ENCODE peak calls at places on chromosomes 13 and 19, in eight cellular contexts. I is hepatocyte, F is MM.1S, R is GM23338, Y is HCT116, W is neural progenitor cell, P is PC-3, U is SK-N-SH. S is an unnamed sample.

GRCh38 chr19:36973021-36973843 is 57.1 kb downstream of the ZNF568 start:
- DNase-seq in R (peak; percentile 95), P (no peak), W (no peak), U (peak; percentile 97), F (no peak), I (no peak), Y (no peak), S (no peak)

GRCh38 chr13:93903909-93904308 is 575.6 kb downstream of the DCT start:
- DNase-seq in R (no peak), U (no peak), I (no peak), F (no peak), P (no peak), Y (no peak), W (no peak), S (no peak)

GRCh38 chr13:113770441-113770840 is 11.4 kb downstream of the TMEM255B start:
- DNase-seq in I (no peak), R (no peak), P (no peak), F (no peak), U (no peak), W (no peak), Y (no peak), S (no peak)

GRCh38 chr19:39696418-39696817 is 7.9 kb upstream of the LGALS14 start:
- DNase-seq in R (no peak), P (peak; percentile 71), W (no peak), I (no peak), U (no peak), Y (no peak), F (no peak), S (no peak)

GRCh38 chr13:113616991-113617749 is 32.6 kb downstream of the TFDP1 start:
- DNase-seq in W (peak; percentile 86), Y (no peak), R (peak; percentile 69), P (no peak), F (no peak), I (peak; percentile 56), U (no peak), S (no peak)

GRCh38 chr19:50050406-50051223 is 24.8 kb downstream of the ZNF473 start:
- DNase-seq in R (peak; percentile 89), Y (no peak), W (peak; percentile 39), P (peak; percentile 74), I (peak; percentile 22), U (peak; percentile 86), F (no peak), S (peak; percentile 81)

GRCh38 chr19:35856546-35857149 is at the start of gene KIRREL2:
- DNase-seq in Y (no peak), P (no peak), W (peak; percentile 82), I (peak; percentile 21), F (no peak), U (peak; percentile 90), R (peak; percentile 83), S (peak; percentile 48)

GRCh38 chr13:110250258-110250891 is 56.6 kb downstream of the COL4A1 start:
- DNase-seq in U (no peak), I (no peak), P (peak; percentile 11), F (no peak), Y (no peak), R (no peak), W (no peak), S (no peak)

GRCh38 chr19:49873834-49874233 is 3.3 kb downstream of the AKT1S1 start:
- DNase-seq in U (no peak), Y (no peak), I (no peak), W (no peak), P (no peak), R (no peak), F (no peak), S (no peak)

GRCh38 chr19:11995174-11995573 is 30.3 kb downstream of the ZNF763 start:
- DNase-seq in Y (no peak), P (no peak), I (peak; percentile 13), W (no peak), R (no peak), F (no peak), U (no peak), S (no peak)

GRCh38 chr13:45194081-45194939 is 6.5 kb downstream of the KCTD4 start:
- DNase-seq in P (no peak), I (peak; percentile 35), Y (no peak), W (peak; percentile 49), F (no peak), R (peak; percentile 61), U (no peak), S (no peak)

GRCh38 chr19:10730932-10731331 is 13.1 kb downstream of the DNM2 start:
- DNase-seq in R (no peak), U (no peak), P (no peak), W (no peak), Y (no peak), F (no peak), I (no peak), S (no peak)

GRCh38 chr13:84745051-84745551 is 862.8 kb upstream of the SLITRK1 start:
- DNase-seq in W (no peak), F (no peak), R (no peak), P (no peak), U (no peak), Y (no peak), I (no peak), S (no peak)

GRCh38 chr13:26219726-26220125 is 2.4 kb downstream of the RNF6 start:
- DNase-seq in U (no peak), W (no peak), Y (no peak), P (peak; percentile 11), R (no peak), F (no peak), I (no peak), S (no peak)

GRCh38 chr13:114026128-114026880 is 52.4 kb upstream of the C13orf46 start:
- DNase-seq in P (no peak), Y (no peak), U (no peak), F (peak; percentile 29), R (no peak), W (no peak), I (no peak), S (no peak)

GRCh38 chr19:46607441-46607841 is 6.3 kb downstream of the CALM3 start:
- DNase-seq in W (no peak), Y (no peak), R (no peak), P (no peak), F (no peak), U (peak; percentile 6), I (no peak), S (no peak)

GRCh38 chr19:19372656-19373416 is 32.6 kb upstream of the GATAD2A start:
- DNase-seq in P (peak; percentile 78), W (no peak), I (peak; percentile 47), Y (peak; percentile 50), U (no peak), R (peak; percentile 65), F (peak; percentile 83), S (peak; percentile 90)

GRCh38 chr19:8585894-8586750 is 8.9 kb upstream of the MYO1F start:
- DNase-seq in W (peak; percentile 90), F (peak; percentile 49), I (peak; percentile 58), Y (peak; percentile 49), P (peak; percentile 85), U (peak; percentile 59), R (peak; percentile 97), S (peak; percentile 47)

GRCh38 chr13:46839399-46839798 is 42.4 kb upstream of the ESD start:
- DNase-seq in W (no peak), Y (no peak), I (no peak), F (no peak), P (no peak), R (no peak), U (no peak), S (no peak)

GRCh38 chr19:55602104-55603001 is 2.3 kb downstream of the ZNF524 start:
- DNase-seq in I (no peak), P (no peak), Y (no peak), U (no peak), R (no peak), W (no peak), F (no peak), S (no peak)

GRCh38 chr13:90299238-90299637 is 1048.2 kb upstream of the MIR17HG start:
- DNase-seq in U (no peak), Y (no peak), P (no peak), F (no peak), W (no peak), I (no peak), R (peak; percentile 5), S (no peak)

GRCh38 chr13:79973533-79973963 is 367.4 kb downstream of the SPRY2 start:
- DNase-seq in R (peak; percentile 38), Y (no peak), I (no peak), P (no peak), F (peak; percentile 24), U (peak; percentile 2), W (no peak), S (peak; percentile 33)
- H4K20me1 ChIP-seq in R (no peaks in the 10 kb centered on the region), Y (no peaks in the 10 kb centered on the region), I (no peaks in the 10 kb centered on the region), P (no peaks in the 10 kb centered on the region), F (no peaks in the 10 kb centered on the region), U (no peaks in the 10 kb centered on the region), W (no peaks in the 10 kb centered on the region), S (no peaks in the 10 kb centered on the region)

DNA sequence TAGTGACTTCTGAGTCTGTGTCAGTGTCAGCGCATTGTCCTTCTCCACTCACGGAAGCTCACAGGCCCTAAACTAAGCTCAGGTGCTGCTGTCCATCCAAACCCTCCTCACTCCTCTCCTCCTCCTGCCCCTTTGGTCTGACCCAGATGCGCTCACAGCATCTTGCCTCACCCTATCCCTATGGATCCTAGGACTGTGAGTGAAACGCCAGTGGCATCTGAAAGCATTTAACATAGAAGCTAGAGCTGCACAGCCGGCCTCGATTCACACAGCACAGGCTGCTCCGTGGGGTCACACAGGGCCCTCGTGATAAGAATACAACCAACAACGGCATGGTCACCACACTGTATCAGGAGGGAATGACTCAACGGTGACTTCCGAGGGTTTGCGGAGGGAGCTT is 149.1 kb upstream of the SPACA7 start:
- DNase-seq in U (no peak), R (no peak), F (no peak), W (no peak), I (no peak), Y (no peak), P (no peak), S (no peak)
- TF ChIP-seq CTCF in U (no peak), R (no peak), F (no peak), W (no peak), I (no peak), Y (no peak), P (no peak), S (no peak)

GRCh38 chr19:13778398-13778797 is 4.1 kb downstream of the C19orf53 start:
- DNase-seq in U (no peak), R (no peak), P (no peak), W (no peak), I (no peak), Y (no peak), F (no peak), S (no peak)

GRCh38 chr19:13782537-13782936 is 8.3 kb downstream of the C19orf53 start:
- DNase-seq in F (no peak), I (no peak), R (no peak), P (no peak), Y (no peak), U (no peak), W (no peak), S (no peak)

GRCh38 chr19:13783565-13784500 is 9.6 kb downstream of the C19orf53 start:
- DNase-seq in I (no peak), Y (no peak), P (no peak), R (no peak), U (no peak), W (no peak), F (no peak), S (peak; percentile 78)

GRCh38 chr19:13778847-13779246 is 4.6 kb downstream of the C19orf53 start:
- DNase-seq in Y (no peak), P (no peak), W (no peak), I (no peak), R (no peak), F (no peak), U (no peak), S (no peak)

GRCh38 chr19:13781547-13781946 is 7.3 kb downstream of the C19orf53 start:
- DNase-seq in U (peak; percentile 86), I (peak; percentile 91), P (peak; percentile 67), Y (peak; percentile 54), R (peak; percentile 91), W (peak; percentile 90), F (no peak), S (no peak)
- TF ChIP-seq EZH2phosphoT487 in U (no peak), I (no peak), P (no peak), Y (no peak), R (no peak), W (no peak), F (no peak), S (no peak)

GRCh38 chr19:3830841-3831589 is 37.8 kb downstream of the ZFR2 start:
- DNase-seq in R (no peak), I (no peak), P (no peak), F (no peak), U (peak; percentile 17), W (no peak), Y (no peak), S (no peak)
- H4K20me1 ChIP-seq in R (no peaks in the 10 kb centered on the region), I (no peaks in the 10 kb centered on the region), P (no peaks in the 10 kb centered on the region), F (no peaks in the 10 kb centered on the region), U (no peaks in the 10 kb centered on the region), W (no peaks in the 10 kb centered on the region), Y (no peaks in the 10 kb centered on the region), S (no peaks in the 10 kb centered on the region)

S was measured in OCI-LY7.